ENCODE peak calls at places on chromosomes 7 and 10, in six cellular contexts. U, V, K, A, I and T are unnamed samples.

GRCh38 chr10:117411440-117412428 is 36.5 kb upstream of the PDZD8 start:
- DNase-seq in K (no peak), V (no peak), U (no peak), A (no peak), I (no peak), T (no peak)

GRCh38 chr7:29249860-29250259 is 55.3 kb downstream of the CHN2 start:
- DNase-seq in K (no peak), U (no peak), V (no peak), A (no peak), I (no peak), T (no peak)

GRCh38 chr7:55067748-55068147 is 48.9 kb downstream of the EGFR start:
- DNase-seq in K (no peak), V (no peak), A (no peak), I (no peak), U (no peak), T (no peak)

GRCh38 chr10:105691811-105692210 is 1050.7 kb downstream of the SORCS3 start:
- DNase-seq in I (no peak), V (no peak), U (no peak), K (no peak), A (no peak), T (no peak)

GRCh38 chr7:158098125-158099030 is 489.2 kb downstream of the PTPRN2 start:
- DNase-seq in I (no peak), A (peak), K (no peak), U (no peak), V (no peak), T (no peak)

GRCh38 chr10:76411719-76412435 is 980.5 kb downstream of the LRMDA start:
- DNase-seq in K (no peak), A (peak), U (peak), I (no peak), V (no peak), T (no peak)

GRCh38 chr10:67697646-67698245 is 1.8 kb upstream of the CTNNA3 start:
- DNase-seq in A (no peak), U (no peak), K (peak), V (no peak), I (no peak), T (no peak)

GRCh38 chr7:121904120-121904519 is 31.2 kb downstream of the PTPRZ1 start:
- DNase-seq in V (no peak), U (no peak), I (no peak), A (no peak), K (no peak), T (no peak)

GRCh38 chr7:138116156-138116555 is 39.9 kb downstream of the AKR1D1 start:
- DNase-seq in U (no peak), K (no peak), I (no peak), V (no peak), A (no peak), T (no peak)

GRCh38 chr7:26993816-26994810 is 101.7 kb downstream of the HOXA1 start:
- DNase-seq in I (no peak), A (no peak), U (no peak), V (no peak), K (no peak), T (no peak)

GRCh38 chr7:95549818-95550529 is 46.3 kb downstream of the PDK4 start:
- DNase-seq in K (peak), A (peak), I (peak), V (peak), U (peak), T (peak)

GRCh38 chr7:107555893-107556292 is 7.8 kb downstream of the COG5 start:
- DNase-seq in I (no peak), A (no peak), U (no peak), V (no peak), K (no peak), T (no peak)

GRCh38 chr7:126690104-126690503 is 562.6 kb downstream of the GRM8 start:
- DNase-seq in V (no peak), A (no peak), U (no peak), I (no peak), K (no peak), T (no peak)

GRCh38 chr7:159226303-159226702 is 81.6 kb upstream of the VIPR2 start:
- DNase-seq in A (no peak), K (no peak), V (no peak), U (no peak), I (no peak), T (peak)

GRCh38 chr7:21618706-21619105 is 75.9 kb downstream of the DNAH11 start:
- DNase-seq in V (no peak), K (no peak), I (no peak), U (no peak), A (no peak), T (no peak)

GRCh38 chr10:89879121-89879520 is 177.7 kb downstream of the KIF20B start:
- DNase-seq in A (no peak), V (no peak), I (no peak), K (no peak), U (no peak), T (no peak)

GRCh38 chr7:27714831-27715444 is 25.0 kb upstream of the TAX1BP1 start:
- DNase-seq in V (no peak), K (no peak), U (no peak), A (no peak), I (no peak), T (no peak)

GRCh38 chr7:149838992-149839408 is 825 bp downstream of the ZNF862 start:
- DNase-seq in V (no peak), A (no peak), I (no peak), K (no peak), U (no peak), T (no peak)

GRCh38 chr7:157096286-157097055 is 42.3 kb upstream of the UBE3C start:
- DNase-seq in A (no peak), U (no peak), K (no peak), V (no peak), I (no peak), T (no peak)

GRCh38 chr10:48465860-48466521 is 138.9 kb downstream of the ARHGAP22 start:
- DNase-seq in U (no peak), I (no peak), A (peak), K (no peak), V (no peak), T (no peak)

GRCh38 chr7:2698581-2699288 is 10.7 kb downstream of the AMZ1 start:
- DNase-seq in A (no peak), I (no peak), U (no peak), K (no peak), V (no peak), T (no peak)

GRCh38 chr7:2650451-2650850 is 18.7 kb downstream of the TTYH3 start:
- DNase-seq in K (no peak), A (no peak), I (no peak), V (no peak), U (no peak), T (no peak)

GRCh38 chr7:98643232-98643985 is 26.3 kb downstream of the NPTX2 start:
- DNase-seq in K (no peak), V (no peak), U (no peak), A (no peak), I (no peak), T (no peak)

DNA sequence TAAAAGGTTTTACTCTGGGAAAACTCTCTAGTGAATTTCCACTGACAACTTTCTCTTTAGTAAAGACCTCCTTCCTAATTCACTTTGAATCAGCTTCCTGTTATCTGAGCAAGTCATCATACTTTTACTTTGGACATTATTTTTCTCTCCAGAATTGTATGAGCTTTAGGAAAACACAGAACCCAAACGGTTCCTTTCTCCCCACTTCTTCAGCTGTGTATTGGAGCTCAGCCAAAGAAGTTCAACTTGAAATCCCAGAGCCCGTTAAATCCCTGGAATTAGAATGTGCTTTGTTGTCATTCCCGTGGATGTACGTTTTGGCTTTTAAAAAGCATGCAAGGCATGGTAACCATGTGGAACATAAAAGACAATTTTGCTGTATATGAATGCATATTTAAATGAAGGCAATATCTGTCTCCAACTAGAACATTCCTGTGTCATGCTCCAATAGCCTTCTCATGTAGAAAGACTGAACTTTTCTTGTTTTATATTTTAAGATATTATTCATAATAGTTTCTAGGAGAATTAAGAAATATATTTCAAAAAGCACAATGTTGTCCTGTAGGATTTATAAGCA is 46.5 kb downstream of the AGMO start:
- DNase-seq in A (no peak), V (no peak), U (no peak), K (no peak), I (no peak), T (no peak)
- H3K27ac ChIP-seq in A (peak), V (no peak), U (peak), K (no peak), I (no peak), T (peak)

DNA sequence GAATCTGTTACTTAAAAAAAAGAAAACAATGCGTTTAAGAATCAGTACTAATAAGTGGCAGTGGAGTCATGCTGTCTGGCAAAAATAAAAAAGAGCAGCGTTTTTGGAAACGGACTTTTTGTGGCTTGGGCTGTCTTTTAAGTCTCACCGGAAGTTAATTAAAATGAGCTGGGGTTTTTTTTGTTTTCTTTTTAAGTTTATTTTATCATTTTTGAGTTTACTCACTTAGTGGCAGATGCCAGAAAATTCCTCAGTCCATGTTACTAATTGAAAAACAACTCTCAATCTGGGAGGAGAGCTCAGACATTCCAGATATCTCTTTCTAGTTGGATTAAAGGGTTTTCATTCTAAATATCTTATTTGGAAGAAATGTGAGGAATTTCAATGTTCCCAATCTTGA is 133.8 kb upstream of the AGR3 start:
- DNase-seq in U (no peak), V (no peak), I (no peak), K (no peak), A (no peak), T (no peak)
- H3K27ac ChIP-seq in U (no peak), V (no peak), I (no peak), K (no peak), A (no peak), T (no peak)

GRCh38 chr7:91066627-91067026 is 197.6 kb upstream of the FZD1 start:
- DNase-seq in K (no peak), V (no peak), U (no peak), A (no peak), I (no peak), T (no peak)

GRCh38 chr7:91064938-91065337 is 199.3 kb upstream of the FZD1 start:
- DNase-seq in U (no peak), I (no peak), K (no peak), V (no peak), A (no peak), T (no peak)

GRCh38 chr7:91067266-91067665 is 197.0 kb upstream of the FZD1 start:
- DNase-seq in K (no peak), U (no peak), V (no peak), A (no peak), I (no peak), T (no peak)

GRCh38 chr7:91068136-91068795 is 196.0 kb upstream of the FZD1 start:
- DNase-seq in A (no peak), K (no peak), U (no peak), I (no peak), V (no peak), T (no peak)

DNA sequence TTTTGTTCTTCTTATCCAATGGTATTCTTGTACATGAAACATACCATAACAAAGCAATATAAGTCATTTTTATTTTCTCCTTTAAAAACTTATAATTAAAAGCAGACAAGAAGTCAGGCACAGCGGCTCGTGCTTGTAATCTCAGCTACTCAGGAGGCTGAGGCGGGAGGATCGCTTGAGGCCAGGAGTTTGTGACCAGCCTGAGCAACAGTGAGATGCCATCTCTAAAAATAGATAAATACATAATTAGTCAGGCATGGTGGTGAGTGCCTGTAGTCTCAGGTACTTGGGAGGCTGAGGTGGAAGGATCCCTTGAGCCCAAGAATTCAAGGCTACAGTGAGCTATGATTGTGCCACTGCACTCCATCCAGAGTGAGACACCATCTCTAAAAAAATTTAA is 195.1 kb upstream of the FZD1 start:
- DNase-seq in K (no peak), U (no peak), A (no peak), I (no peak), V (no peak), T (no peak)
- H3K27ac ChIP-seq in K (no peak), U (no peak), A (no peak), I (no peak), V (no peak), T (no peak)

GRCh38 chr7:32957326-32958045 is at the start of gene FKBP9:
- DNase-seq in U (peak), V (peak), K (no peak), I (no peak), A (peak), T (peak)
- H3K27ac ChIP-seq in U (peak), V (peak), K (peak), I (peak), A (peak), T (peak)

DNA sequence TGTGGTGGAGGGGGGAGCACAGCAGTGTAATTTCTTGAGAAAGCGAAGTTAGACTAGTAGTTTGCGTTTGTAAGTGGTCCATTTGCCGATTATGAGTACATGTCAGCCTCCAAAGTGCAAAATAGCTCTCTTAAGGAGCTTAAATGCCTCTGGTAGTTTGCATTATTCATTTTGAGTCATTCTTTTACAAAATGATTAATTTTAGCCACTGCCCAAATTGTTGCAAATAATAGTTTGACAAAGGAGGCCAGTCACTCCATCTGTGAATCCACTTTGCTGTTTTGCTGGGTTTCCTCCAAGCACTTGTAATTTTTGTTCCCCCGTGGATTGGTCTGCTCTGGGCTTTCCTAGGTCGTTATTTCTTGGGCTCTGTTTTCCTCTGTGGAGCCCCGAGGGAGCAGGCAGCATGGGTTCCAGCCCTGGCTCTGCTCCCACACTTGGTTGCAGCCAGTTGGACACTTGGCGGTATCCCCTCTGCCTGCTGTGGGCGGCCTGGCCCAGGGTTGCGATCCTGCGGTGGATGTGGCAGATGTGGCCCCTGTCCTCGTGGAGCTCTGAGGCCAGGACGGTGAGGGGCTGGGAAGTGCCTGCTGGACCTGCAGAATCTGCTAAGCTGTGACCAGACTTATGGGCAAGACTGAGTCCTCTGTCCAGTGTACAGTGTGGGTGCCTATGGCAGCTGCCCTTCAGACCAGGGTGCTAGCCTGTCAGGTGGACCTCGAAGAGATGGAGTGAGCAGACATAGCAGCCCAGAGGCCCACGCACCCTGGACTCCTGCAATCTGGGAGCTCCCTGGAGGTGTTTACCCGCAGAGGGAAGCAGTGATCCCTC is 129.1 kb upstream of the BTBD16 start:
- DNase-seq in A (no peak), K (no peak), I (no peak), V (no peak), U (peak), T (no peak)
- H3K27ac ChIP-seq in A (peak), K (peak), I (peak), V (no peak), U (peak), T (peak)